ENCODE peak calls at places on chromosome 19, in six cellular contexts. A, G, Y, C, I and S are unnamed samples.

GRCh38 chr19:48487944-48488343 is 18.8 kb downstream of the CYTH2 start:
- DNase-seq in A (no peak), G (peak), Y (no peak), C (no peak), I (no peak), S (no peak)

GRCh38 chr19:10270180-10270615 is 722 bp upstream of the ICAM1 start:
- DNase-seq in A (no peak), G (no peak), Y (no peak), C (peak), I (peak), S (no peak)

GRCh38 chr19:45922281-45922680 is 7.7 kb upstream of the NANOS2 start:
- DNase-seq in A (no peak), G (peak), Y (no peak), C (no peak), I (no peak), S (no peak)

GRCh38 chr19:58356971-58357797 is 3.9 kb upstream of the A1BG start:
- DNase-seq in A (no peak), G (no peak), Y (no peak), C (no peak), I (no peak), S (no peak)

GRCh38 chr19:15538774-15539173 is 30.4 kb downstream of the CYP4F22 start:
- DNase-seq in A (no peak), G (no peak), Y (no peak), C (no peak), I (no peak), S (no peak)

GRCh38 chr19:10699650-10700335 is 1.4 kb upstream of the QTRT1 start:
- DNase-seq in A (no peak), G (peak), Y (peak), C (no peak), I (peak), S (no peak)

GRCh38 chr19:17076539-17076919 is 952 bp downstream of the MYO9B start:
- DNase-seq in A (no peak), G (no peak), Y (no peak), C (no peak), I (no peak), S (peak)

GRCh38 chr19:11539495-11540365 is 1.1 kb downstream of the CNN1 start:
- DNase-seq in A (no peak), G (no peak), Y (no peak), C (peak), I (no peak), S (peak)

GRCh38 chr19:28727133-28727834 is 485.7 kb downstream of the UQCRFS1 start:
- DNase-seq in A (peak), G (no peak), Y (no peak), C (no peak), I (no peak), S (peak)

GRCh38 chr19:926595-927043 is 784 bp downstream of the ARID3A start:
- DNase-seq in A (no peak), G (peak), Y (no peak), C (peak), I (no peak), S (peak)

GRCh38 chr19:12792853-12793289 is 1.6 kb downstream of the JUNB start:
- DNase-seq in A (no peak), G (no peak), Y (no peak), C (peak), I (no peak), S (no peak)

GRCh38 chr19:35882074-35882832 is 13.9 kb downstream of the APLP1 start:
- DNase-seq in A (no peak), G (peak), Y (no peak), C (peak), I (no peak), S (no peak)

GRCh38 chr19:28504727-28505126 is 708.2 kb downstream of the UQCRFS1 start:
- DNase-seq in A (no peak), G (no peak), Y (no peak), C (no peak), I (no peak), S (no peak)

GRCh38 chr19:29887498-29887897 is 54.5 kb upstream of the URI1 start:
- DNase-seq in A (no peak), G (no peak), Y (no peak), C (peak), I (no peak), S (no peak)

GRCh38 chr19:289651-290538 is 1.3 kb downstream of the PLPP2 start:
- DNase-seq in A (no peak), G (peak), Y (no peak), C (no peak), I (no peak), S (no peak)

GRCh38 chr19:35004517-35005255 is 4.6 kb downstream of the GRAMD1A start:
- DNase-seq in A (no peak), G (no peak), Y (no peak), C (no peak), I (no peak), S (no peak)

GRCh38 chr19:6224308-6224675 is 55.5 kb downstream of the MLLT1 start:
- DNase-seq in A (no peak), G (no peak), Y (no peak), C (no peak), I (no peak), S (no peak)

GRCh38 chr19:47742636-47743035 is 2.7 kb upstream of the NOP53 start:
- DNase-seq in A (no peak), G (no peak), Y (no peak), C (no peak), I (no peak), S (no peak)

GRCh38 chr19:40687525-40688016 is 2.9 kb downstream of the NUMBL start:
- DNase-seq in A (no peak), G (peak), Y (no peak), C (peak), I (no peak), S (no peak)

GRCh38 chr19:5048727-5049553 is 80.0 kb downstream of the KDM4B start:
- DNase-seq in A (no peak), G (peak), Y (no peak), C (peak), I (no peak), S (no peak)

GRCh38 chr19:46350758-46351159 is 3.9 kb downstream of the PPP5C start:
- DNase-seq in A (no peak), G (no peak), Y (no peak), C (no peak), I (peak), S (no peak)

GRCh38 chr19:10091370-10091687 is 5.2 kb downstream of the SHFL start:
- DNase-seq in A (no peak), G (no peak), Y (no peak), C (peak), I (no peak), S (peak)

GRCh38 chr19:48738557-48739399 is 1.6 kb downstream of the RASIP1 start:
- DNase-seq in A (peak), G (peak), Y (peak), C (peak), I (peak), S (peak)

GRCh38 chr19:10695401-10696398 is 5.5 kb upstream of the QTRT1 start:
- DNase-seq in A (peak), G (peak), Y (peak), C (peak), I (peak), S (peak)

GRCh38 chr19:42831221-42832019 is 48.1 kb downstream of the PSG1 start:
- DNase-seq in A (no peak), G (peak), Y (no peak), C (no peak), I (no peak), S (no peak)

GRCh38 chr19:30253581-30253996 is 118.6 kb upstream of the ZNF536 start:
- DNase-seq in A (no peak), G (no peak), Y (no peak), C (no peak), I (no peak), S (no peak)

GRCh38 chr19:43525836-43526771 is 897 bp downstream of the ETHE1 start:
- DNase-seq in A (no peak), G (no peak), Y (no peak), C (peak), I (no peak), S (peak)